ENCODE peak calls at places on chromosome 13, in eight cellular contexts. B, Y, N, Z, R, E, S and C are unnamed samples.

GRCh38 chr13:69319659-69320058 is 788.0 kb upstream of the ATXN8OS start:
- DNase-seq in Z (no peak), E (no peak), B (no peak), R (no peak), Y (no peak), N (no peak), S (no peak), C (no peak)

GRCh38 chr13:108827637-108828036 is 198.2 kb downstream of the MYO16 start:
- DNase-seq in Y (no peak), B (no peak), S (no peak), Z (no peak), R (no peak), E (no peak), N (no peak), C (no peak)

GRCh38 chr13:85334187-85334586 is 465.0 kb downstream of the SLITRK6 start:
- DNase-seq in Y (no peak), B (no peak), E (no peak), R (no peak), N (no peak), Z (no peak), S (no peak), C (no peak)

GRCh38 chr13:101049166-101049850 is 367.0 kb downstream of the NALCN start:
- DNase-seq in Y (no peak), R (no peak), Z (no peak), B (no peak), E (no peak), N (no peak), S (no peak), C (no peak)

GRCh38 chr13:106212436-106213010 is 322.9 kb downstream of the EFNB2 start:
- DNase-seq in S (no peak), N (no peak), E (no peak), Z (no peak), B (no peak), R (no peak), Y (no peak), C (no peak)

GRCh38 chr13:111213964-111214726 is 99.0 kb downstream of the ARHGEF7 start:
- DNase-seq in N (no peak), E (no peak), R (no peak), B (peak), S (no peak), Y (no peak), Z (no peak), C (peak)

GRCh38 chr13:111153977-111154332 is 38.8 kb downstream of the ARHGEF7 start:
- DNase-seq in B (peak), Y (peak), N (no peak), E (no peak), S (peak), Z (peak), R (no peak), C (no peak)

GRCh38 chr13:112891477-112892401 is 77.3 kb upstream of the MCF2L start:
- DNase-seq in E (no peak), Y (no peak), R (no peak), B (peak), Z (peak), S (no peak), N (peak), C (peak)

GRCh38 chr13:90680826-90681225 is 666.7 kb upstream of the MIR17HG start:
- DNase-seq in Y (no peak), R (no peak), Z (no peak), E (no peak), S (no peak), B (no peak), N (no peak), C (no peak)

GRCh38 chr13:24274452-24274971 is 34.9 kb upstream of the C1QTNF9 start:
- DNase-seq in N (peak), E (no peak), Y (no peak), B (no peak), R (no peak), Z (no peak), S (peak), C (peak)

GRCh38 chr13:72530471-72530870 is 197.0 kb downstream of the MZT1 start:
- DNase-seq in Y (no peak), Z (no peak), S (no peak), E (no peak), N (no peak), B (no peak), R (no peak), C (no peak)

GRCh38 chr13:51475727-51476521 is 23.1 kb upstream of the INTS6 start:
- DNase-seq in Y (no peak), B (no peak), R (no peak), Z (no peak), E (no peak), S (no peak), N (no peak), C (no peak)

GRCh38 chr13:65926750-65927171 is 1303.4 kb downstream of the PCDH9 start:
- DNase-seq in Y (no peak), B (peak), S (peak), N (peak), E (no peak), Z (no peak), R (no peak), C (peak)

GRCh38 chr13:64075543-64076271 is 2660.1 kb upstream of the PCDH20 start:
- DNase-seq in N (no peak), E (no peak), Y (no peak), S (no peak), R (no peak), B (no peak), Z (no peak), C (peak)

GRCh38 chr13:67632590-67632989 is 402.5 kb upstream of the PCDH9 start:
- DNase-seq in Y (no peak), B (no peak), S (no peak), N (no peak), E (no peak), Z (no peak), R (no peak), C (no peak)

GRCh38 chr13:21504379-21504778 is 45.3 kb upstream of the ZDHHC20 start:
- DNase-seq in S (no peak), Y (no peak), E (no peak), R (no peak), Z (no peak), N (no peak), B (no peak), C (no peak)

DNA sequence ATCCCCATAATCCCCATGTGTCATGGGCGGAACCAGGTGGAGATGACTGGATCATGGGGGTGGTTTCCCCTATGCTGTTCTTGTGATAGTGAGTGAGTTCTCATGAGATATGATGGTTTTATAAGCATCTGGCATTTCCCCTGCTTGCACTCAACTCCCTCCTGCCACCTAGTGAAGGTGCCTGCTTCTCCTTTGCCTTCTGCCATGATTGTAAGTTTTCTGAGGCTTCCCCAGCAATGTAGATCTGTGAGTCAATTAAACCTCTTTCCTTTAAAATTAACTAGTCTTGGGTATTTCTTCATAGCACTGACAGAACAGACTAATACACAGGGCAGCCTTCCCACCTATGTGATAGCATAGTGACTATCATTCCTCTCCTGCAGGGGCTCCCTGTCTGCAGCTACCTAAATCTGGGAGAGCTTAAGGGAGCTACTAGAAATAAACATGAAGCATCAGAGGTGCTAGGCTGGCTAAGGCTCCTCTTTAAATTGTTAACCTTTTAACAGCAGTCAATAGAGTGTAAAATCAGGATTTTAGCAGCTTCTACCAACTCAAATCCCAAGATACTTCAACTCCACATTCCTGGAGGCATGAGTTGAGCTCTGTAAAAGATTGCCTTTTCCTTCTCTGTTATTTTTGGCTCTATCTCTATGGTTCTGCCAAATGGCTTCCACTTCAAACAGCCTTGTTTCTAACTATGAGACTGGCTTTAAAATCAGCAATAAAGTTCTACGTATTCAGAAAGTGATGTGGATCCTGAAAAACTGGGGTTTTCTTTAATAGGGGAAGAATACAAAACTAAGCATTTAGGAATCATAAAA is 112.3 kb downstream of the VWA8 start:
- DNase-seq in R (no peak), E (no peak), N (peak), S (no peak), B (no peak), Z (no peak), Y (no peak), C (no peak)
- TF ChIP-seq CTCF in R (no peak), E (peak), N (peak), S (no peak), B (peak), Z (no peak), Y (no peak), C (no peak)

GRCh38 chr13:29423050-29423449 is 172.4 kb downstream of the SLC7A1 start:
- DNase-seq in S (no peak), E (no peak), N (no peak), R (no peak), Z (no peak), Y (no peak), B (peak), C (no peak)

GRCh38 chr13:29429496-29429895 is 166.0 kb downstream of the SLC7A1 start:
- DNase-seq in B (no peak), S (no peak), Z (no peak), N (no peak), R (no peak), Y (no peak), E (no peak), C (no peak)

GRCh38 chr13:29428992-29429315 is 166.5 kb downstream of the SLC7A1 start:
- DNase-seq in R (no peak), Y (no peak), B (no peak), N (no peak), Z (no peak), S (no peak), E (no peak), C (no peak)

GRCh38 chr13:29428310-29428991 is 167.0 kb downstream of the SLC7A1 start:
- DNase-seq in N (peak), B (peak), R (no peak), Z (no peak), S (peak), Y (no peak), E (no peak), C (peak)

DNA sequence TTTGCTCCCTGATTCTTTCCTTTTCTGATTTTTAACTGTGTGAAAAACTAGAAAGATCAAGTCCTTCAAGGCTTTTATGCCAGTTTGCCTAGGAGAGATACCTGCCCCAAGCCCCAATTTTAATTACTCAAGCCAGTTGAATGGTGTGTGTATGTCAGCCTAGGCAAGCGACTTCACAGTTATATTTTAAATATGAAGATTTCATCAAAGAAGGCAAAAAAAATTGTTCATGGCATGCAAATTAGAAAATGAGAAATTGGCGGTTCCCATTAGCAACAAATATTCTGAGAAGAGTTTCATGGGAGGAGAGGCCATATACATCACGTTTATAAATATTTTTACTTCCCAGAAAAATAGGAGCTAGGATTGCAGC is 167.6 kb downstream of the SLC7A1 start:
- DNase-seq in S (no peak), N (no peak), R (no peak), Z (no peak), E (no peak), Y (no peak), B (no peak), C (no peak)
- H3K4me3 ChIP-seq in S (peak), N (peak), R (peak), Z (no peak), E (peak), Y (peak), B (peak), C (peak)

GRCh38 chr13:48567521-48568331 is 34.8 kb upstream of the RCBTB2 start:
- DNase-seq in Y (peak), E (no peak), N (no peak), Z (no peak), R (no peak), B (no peak), S (no peak), C (no peak)
- H3K27ac ChIP-seq in Y (peak), E (peak), N (no peak), Z (peak), R (peak), B (no peak), S (peak), C (peak)

DNA sequence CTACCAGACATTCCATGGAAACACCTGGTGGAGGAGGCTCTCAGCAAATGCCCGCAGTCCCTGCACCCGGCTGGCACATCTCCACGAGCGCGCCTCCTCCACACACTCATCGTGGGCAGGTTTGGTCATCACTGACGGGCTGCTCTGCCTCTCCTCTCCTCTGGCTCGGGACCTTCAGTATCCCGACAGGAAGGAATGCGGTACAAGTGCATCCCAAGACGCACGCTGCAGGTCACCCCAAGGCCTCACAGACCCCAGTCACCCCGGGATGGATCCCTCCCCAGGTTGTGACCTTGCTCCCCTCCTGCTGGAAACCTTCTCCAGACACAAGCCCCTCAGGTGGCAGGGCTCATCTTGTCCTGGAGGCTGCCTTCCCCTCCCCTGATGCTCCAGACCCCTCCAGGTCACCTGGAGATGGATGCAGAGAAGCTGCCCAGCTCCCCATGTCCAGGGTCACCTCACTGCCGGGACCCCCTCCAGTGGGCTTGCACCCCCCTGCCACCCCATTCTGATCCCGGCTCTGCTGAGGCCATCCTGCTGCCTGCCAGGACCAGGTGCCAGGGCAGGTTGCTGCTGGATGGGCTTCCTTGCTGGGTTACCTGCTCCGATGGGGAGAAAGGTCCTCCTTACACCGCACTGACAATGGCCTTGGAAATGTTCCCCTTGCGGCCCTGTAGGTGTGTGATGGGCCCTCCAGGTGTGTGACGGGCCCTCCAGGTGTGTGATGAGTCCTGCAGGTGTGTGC is 29.9 kb downstream of the C13orf46 start:
- DNase-seq in S (no peak), B (no peak), R (peak), N (no peak), Y (no peak), E (no peak), Z (peak), C (no peak)
- TF ChIP-seq CTCF in S (no peak), B (no peak), R (no peak), N (no peak), Y (no peak), E (no peak), Z (no peak), C (no peak)

DNA sequence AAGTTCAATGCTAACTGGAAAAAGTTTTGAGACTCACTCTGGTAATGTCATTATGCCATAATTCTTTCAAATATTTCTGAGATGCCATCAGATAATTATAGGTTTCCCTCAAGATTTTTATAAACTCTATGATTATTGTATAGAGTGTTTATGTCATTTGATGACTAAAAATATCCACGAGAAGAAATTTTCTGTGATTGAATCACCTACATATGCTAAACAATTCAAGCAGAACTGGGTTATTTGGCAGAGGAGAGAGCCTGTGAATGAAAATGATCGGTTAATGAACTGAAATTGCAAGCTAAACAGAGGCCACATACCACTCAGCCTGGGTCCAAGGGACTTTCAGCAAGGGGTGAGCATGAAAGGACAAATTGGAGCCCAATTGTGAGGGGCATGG is 92.6 kb upstream of the TSC22D1 start:
- DNase-seq in B (no peak), R (no peak), Y (no peak), N (no peak), S (no peak), E (no peak), Z (no peak), C (no peak)
- H3K4me3 ChIP-seq in B (no peak), R (no peak), Y (no peak), N (no peak), S (no peak), E (no peak), Z (no peak), C (no peak)